ENCODE peak calls at places on chromosomes 13 and 19, in four cellular contexts. U is AG20443, G is GM23338, Q is heart left ventricle. L is an unnamed sample.

GRCh38 chr13:84570831-84571230 is 688.6 kb upstream of the SLITRK1 start:
- DNase-seq in U (no peak), G (no peak), Q (no peak), L (no peak)

GRCh38 chr13:109630281-109630680 is 156.1 kb downstream of the IRS2 start:
- DNase-seq in U (no peak), G (no peak), Q (no peak), L (no peak)

GRCh38 chr13:113150545-113151365 is 7.7 kb upstream of the PROZ start:
- DNase-seq in U (no peak), G (no peak), Q (no peak), L (no peak)

GRCh38 chr19:36128392-36128736 is 11.5 kb upstream of the CAPNS1 start:
- DNase-seq in U (no peak), G (peak), Q (no peak), L (peak)

GRCh38 chr19:49335071-49335783 is at the start of gene CD37:
- DNase-seq in U (no peak), G (no peak), Q (peak), L (peak)

GRCh38 chr13:37068962-37069361 is 9.5 kb upstream of the SUPT20H start:
- DNase-seq in U (no peak), G (no peak), Q (no peak), L (no peak)

GRCh38 chr19:53504903-53505302 is 33.0 kb upstream of the ZNF331 start:
- DNase-seq in U (no peak), G (no peak), Q (no peak), L (no peak)

GRCh38 chr13:105634059-105634458 is 901.4 kb downstream of the EFNB2 start:
- DNase-seq in U (no peak), G (no peak), Q (no peak), L (no peak)

GRCh38 chr13:25927966-25928365 is 123.8 kb downstream of the SHISA2 start:
- DNase-seq in U (no peak), G (no peak), Q (no peak), L (no peak)

GRCh38 chr13:66323695-66324094 is 906.4 kb downstream of the PCDH9 start:
- DNase-seq in U (no peak), G (no peak), Q (no peak), L (no peak)

GRCh38 chr19:2014081-2014693 is 1.3 kb downstream of the BTBD2 start:
- DNase-seq in U (no peak), G (no peak), Q (no peak), L (no peak)

GRCh38 chr19:33175886-33176669 is 18.1 kb upstream of the LRP3 start:
- DNase-seq in U (peak), G (no peak), Q (no peak), L (no peak)

GRCh38 chr19:18086590-18087138 is at the start of gene IL12RB1:
- DNase-seq in U (peak), G (no peak), Q (no peak), L (peak)

GRCh38 chr13:28964052-28964451 is 143.9 kb downstream of the MTUS2 start:
- DNase-seq in U (no peak), G (no peak), Q (no peak), L (no peak)

GRCh38 chr13:29987340-29987739 is 136.9 kb upstream of the UBL3 start:
- DNase-seq in U (no peak), G (no peak), Q (no peak), L (no peak)

GRCh38 chr19:35717665-35718344 is at the start of gene KMT2B:
- DNase-seq in U (peak), G (peak), Q (no peak), L (no peak)

GRCh38 chr13:73835138-73835721 is 299.0 kb downstream of the KLF12 start:
- DNase-seq in U (peak), G (peak), Q (no peak), L (peak)

GRCh38 chr19:24000656-24001055 is 86.0 kb downstream of the ZNF726 start:
- DNase-seq in U (no peak), G (no peak), Q (no peak), L (no peak)

GRCh38 chr19:16969127-16969526 is 57.5 kb downstream of the CPAMD8 start:
- DNase-seq in U (no peak), G (peak), Q (no peak), L (no peak)